ENCODE peak calls at places on chromosomes 13 and 19, in five cellular contexts. T is esophagus squamous epithelium, Z is left lung, W is ascending aorta, S is AG04450. A is an unnamed sample.

GRCh38 chr13:46866150-46866549 is 30.7 kb downstream of the HTR2A start:
- DNase-seq in T (peak), S (peak), Z (peak), W (no peak), A (peak)

GRCh38 chr13:102405499-102406079 is 3.7 kb upstream of the FGF14 start:
- DNase-seq in W (no peak), S (no peak), T (no peak), Z (no peak), A (no peak)

GRCh38 chr19:43809762-43810696 is 7.8 kb upstream of the LYPD5 start:
- DNase-seq in S (peak), T (no peak), W (no peak), Z (no peak), A (no peak)

GRCh38 chr19:40719414-40719894 is 2.5 kb downstream of the ITPKC start:
- DNase-seq in W (no peak), S (no peak), Z (no peak), T (no peak), A (no peak)

GRCh38 chr13:113151745-113152707 is 6.4 kb upstream of the PROZ start:
- DNase-seq in T (no peak), S (peak), Z (no peak), W (peak), A (no peak)

GRCh38 chr19:17755977-17756670 is 4.8 kb downstream of the FCHO1 start:
- DNase-seq in Z (no peak), T (no peak), W (no peak), S (no peak), A (no peak)

GRCh38 chr13:48730971-48731658 is 77.4 kb downstream of the CYSLTR2 start:
- DNase-seq in Z (no peak), S (no peak), W (no peak), T (no peak), A (no peak)

GRCh38 chr19:45442927-45443461 is 19.3 kb upstream of the ERCC1 start:
- DNase-seq in W (peak), Z (peak), T (no peak), S (no peak), A (peak)

GRCh38 chr19:19107663-19108062 is 30.6 kb downstream of the TMEM161A start:
- DNase-seq in Z (no peak), W (no peak), T (no peak), S (no peak), A (no peak)

GRCh38 chr13:67943116-67943515 is 713.0 kb upstream of the PCDH9 start:
- DNase-seq in Z (no peak), T (no peak), W (no peak), S (no peak), A (no peak)

GRCh38 chr13:43058318-43058674 is 34.9 kb downstream of the DNAJC15 start:
- DNase-seq in S (no peak), W (no peak), T (no peak), Z (no peak), A (no peak)

GRCh38 chr19:55838906-55839305 is 2.6 kb downstream of the NLRP4 start:
- DNase-seq in T (no peak), Z (no peak), W (no peak), S (no peak), A (no peak)

GRCh38 chr19:55838251-55838650 is 1.9 kb downstream of the NLRP4 start:
- DNase-seq in Z (no peak), S (no peak), W (no peak), T (no peak), A (no peak)

GRCh38 chr19:55831846-55832245 is at the start of gene NLRP11:
- DNase-seq in W (no peak), Z (no peak), T (no peak), S (no peak), A (no peak)

GRCh38 chr19:55832676-55833075 is 877 bp upstream of the NLRP11 start:
- DNase-seq in T (no peak), Z (no peak), S (no peak), W (no peak), A (no peak)

GRCh38 chr19:55836340-55836739 is at the start of gene NLRP4:
- DNase-seq in W (no peak), T (no peak), S (no peak), Z (no peak), A (no peak)
- H3K27ac ChIP-seq in W (no peak), T (no peak), S (no peak), Z (no peak), A (no peak)

GRCh38 chr13:25933520-25933919 is 118.3 kb downstream of the SHISA2 start:
- DNase-seq in S (no peak), W (no peak), Z (no peak), T (no peak), A (no peak)
- H3K27ac ChIP-seq in S (no peak), W (no peak), Z (no peak), T (no peak), A (no peak)

DNA sequence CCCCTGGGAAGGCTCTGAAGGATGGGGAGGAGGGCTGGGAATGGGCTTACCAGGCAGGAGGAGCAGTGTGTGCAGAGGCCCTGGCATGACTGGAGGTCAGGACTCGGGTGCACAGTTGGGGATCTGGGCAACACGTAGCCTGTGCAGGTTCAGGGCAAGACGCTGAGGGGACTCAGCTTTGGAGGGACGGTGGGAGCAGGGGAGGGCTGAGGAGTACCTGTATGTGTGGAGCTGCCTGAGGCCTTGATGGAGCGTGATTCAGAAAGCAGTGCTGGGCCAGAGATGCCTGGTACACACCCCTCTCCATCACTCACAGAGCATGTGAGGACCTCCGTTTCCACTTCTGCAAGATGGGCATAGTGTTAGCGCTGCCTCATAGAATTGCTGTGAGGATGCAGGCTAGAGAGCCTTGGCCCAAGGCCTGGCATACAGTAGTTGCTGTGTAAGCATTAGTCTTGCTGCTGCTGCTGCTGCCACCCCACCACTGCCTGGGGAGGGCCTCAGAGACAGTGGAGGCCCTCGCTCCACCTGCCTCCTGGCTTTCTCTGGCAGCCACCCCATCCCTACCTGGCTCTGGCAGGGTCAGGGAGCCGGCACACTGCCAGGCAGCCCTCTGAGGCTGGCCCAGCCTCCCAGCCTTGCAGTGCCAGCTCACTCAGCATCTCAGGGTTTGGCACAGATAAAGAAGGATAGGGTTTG is 2.4 kb downstream of the PAK4 start:
- DNase-seq in Z (no peak), W (no peak), S (no peak), T (no peak), A (no peak)
- H3K27ac ChIP-seq in Z (peak), W (peak), S (no peak), T (peak), A (no peak)

DNA sequence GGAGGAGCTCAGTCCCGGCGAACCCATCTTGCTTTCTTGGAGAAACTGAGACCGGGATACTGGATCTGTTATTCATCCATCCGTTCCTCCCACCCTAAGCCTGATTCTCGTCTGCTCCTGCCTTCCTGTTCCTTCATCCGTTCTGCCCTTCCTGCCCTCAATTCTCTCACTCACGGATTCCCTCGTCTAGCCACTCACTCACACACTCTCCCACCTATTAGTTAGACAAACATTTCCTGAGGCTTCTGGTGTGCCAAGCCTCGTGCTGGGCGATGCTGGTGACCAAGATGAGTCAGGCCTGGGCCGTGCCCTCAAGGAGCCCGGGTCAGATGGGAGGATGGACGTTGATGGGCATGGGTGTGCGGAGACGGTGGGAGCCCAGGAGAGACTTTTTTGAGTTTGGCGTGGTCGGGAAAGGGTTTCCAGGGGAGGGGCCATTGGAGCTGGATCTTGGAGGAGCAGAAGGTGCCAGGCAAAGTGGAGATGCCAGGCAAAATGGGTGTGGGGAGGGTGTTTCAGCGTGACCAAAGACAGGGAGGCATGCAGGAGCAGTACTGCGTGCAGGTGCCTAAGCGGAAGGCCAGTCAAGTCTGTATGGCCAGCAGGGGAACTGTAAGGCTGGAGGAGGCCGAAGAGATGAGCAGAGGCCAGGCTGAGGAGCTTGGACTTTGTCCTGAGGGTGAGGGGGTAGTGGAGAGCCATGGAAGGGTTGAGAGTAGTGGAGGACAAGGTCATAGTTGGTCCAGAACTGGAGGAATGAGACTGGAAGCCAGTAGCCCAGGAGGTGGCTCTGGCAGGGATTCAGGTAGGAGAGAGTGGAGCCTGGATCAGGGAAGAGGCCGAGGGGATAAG is 7.4 kb upstream of the CNFN start:
- DNase-seq in Z (no peak), W (no peak), T (no peak), S (no peak), A (peak)
- H3K27ac ChIP-seq in Z (peak), W (peak), T (peak), S (peak), A (peak)

DNA sequence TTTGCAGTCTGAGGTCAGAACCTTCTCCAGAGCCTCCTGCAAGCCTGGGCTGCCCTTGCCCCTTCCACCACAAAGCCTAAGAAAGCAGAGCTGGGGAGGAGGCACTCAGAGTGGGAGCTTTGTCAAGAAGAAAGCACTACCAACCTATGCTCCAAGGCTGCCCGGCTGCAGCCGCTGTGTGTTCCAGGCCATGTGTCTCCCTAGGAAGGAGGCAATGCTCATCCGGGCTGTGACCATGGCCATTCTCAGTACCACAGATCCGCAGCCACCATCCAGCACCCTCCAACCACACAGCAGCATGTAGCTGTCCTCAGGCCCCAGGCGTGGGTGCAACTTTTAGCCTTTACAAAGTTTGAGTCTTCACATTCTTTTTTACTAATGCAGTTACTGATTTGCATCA is 22.0 kb downstream of the CARS2 start:
- DNase-seq in W (peak), S (no peak), Z (no peak), T (no peak), A (no peak)
- H3K27ac ChIP-seq in W (no peak), S (no peak), Z (no peak), T (no peak), A (no peak)

DNA sequence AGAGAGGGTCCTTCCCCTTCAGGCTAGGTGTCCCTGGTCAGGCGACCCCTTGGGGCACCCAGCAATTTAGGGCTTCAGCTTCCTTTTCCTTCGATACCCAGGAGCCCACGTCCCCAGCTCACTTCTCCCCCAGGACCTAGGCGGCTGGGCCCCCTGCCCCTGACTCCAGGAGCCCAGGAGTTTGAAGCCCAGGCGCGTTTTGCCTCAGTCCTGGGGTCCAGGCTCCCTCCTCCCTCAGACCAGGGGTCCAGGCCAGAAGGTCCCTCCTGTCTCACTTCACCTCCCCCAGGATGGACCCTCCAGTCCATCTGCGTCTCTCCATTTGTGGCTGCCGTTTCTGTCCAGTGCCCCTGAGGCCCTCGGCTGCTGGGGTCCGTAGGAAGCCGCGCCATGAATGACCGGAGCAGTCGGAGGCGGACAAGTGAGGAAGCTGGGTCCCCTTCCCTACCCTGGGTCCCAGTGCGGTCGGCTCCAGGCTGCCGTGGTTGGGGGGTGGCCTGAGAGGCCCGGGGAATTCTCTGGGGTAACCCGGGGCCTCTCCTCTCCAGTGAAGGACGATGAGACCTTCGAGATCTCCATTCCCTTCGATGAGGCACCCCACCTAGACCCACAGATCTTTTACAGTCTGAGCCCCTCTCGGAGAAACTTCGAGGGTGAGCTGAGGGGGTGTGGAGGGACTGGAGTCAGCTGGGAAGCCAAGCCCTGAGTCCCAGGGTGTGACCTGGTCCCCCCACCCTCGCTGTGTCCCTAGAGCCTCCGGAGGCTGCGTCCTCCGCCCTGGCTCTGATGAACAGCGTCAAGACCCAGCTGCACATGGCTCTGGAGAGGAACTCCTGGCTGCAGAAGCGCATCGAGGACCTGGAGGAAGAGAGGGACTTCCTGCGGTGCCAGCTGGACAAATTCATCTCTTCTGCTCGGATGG is 906 bp downstream of the CCDC106 start:
- DNase-seq in W (no peak), S (no peak), T (no peak), Z (peak), A (no peak)
- H3K27ac ChIP-seq in W (peak), S (no peak), T (peak), Z (peak), A (peak)

DNA sequence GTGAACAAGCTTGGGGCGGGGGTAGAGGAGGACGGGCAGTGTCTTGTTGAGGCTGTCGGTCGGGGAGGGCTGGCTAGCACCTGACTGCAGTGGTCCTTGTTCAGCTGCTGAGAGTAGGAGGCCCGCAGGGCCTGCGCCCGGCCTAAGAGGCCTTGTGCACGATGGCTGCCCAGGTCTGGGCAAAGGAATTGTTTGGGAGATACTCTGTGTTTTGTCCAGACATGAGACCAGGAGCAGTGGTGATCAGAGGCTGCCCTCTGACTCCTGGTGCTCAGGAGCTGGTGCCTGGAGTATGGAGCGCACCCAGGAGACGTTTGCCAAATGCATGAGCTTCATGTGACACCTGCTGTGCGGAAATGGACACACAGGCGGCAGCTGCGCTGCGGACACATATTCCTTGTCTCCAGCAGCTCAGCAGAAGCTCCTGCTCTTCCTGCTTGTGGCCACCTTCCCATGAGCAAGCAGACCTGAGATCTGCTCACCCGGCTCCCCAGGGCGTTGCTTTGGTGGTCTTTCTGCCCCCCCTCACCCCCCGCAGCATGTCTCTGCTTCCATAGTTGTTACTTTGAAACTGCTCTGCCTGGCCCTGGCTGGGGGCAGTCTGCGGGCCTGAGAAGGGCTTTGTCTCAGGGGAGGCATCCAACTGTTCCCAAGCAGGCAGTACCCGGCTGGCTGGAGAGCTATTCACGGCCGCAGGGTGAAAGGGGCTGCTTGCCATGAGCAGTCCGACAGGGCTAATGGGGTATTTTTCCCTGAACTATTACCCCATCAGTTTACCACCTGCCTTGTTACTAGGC is 163.9 kb downstream of the TEX29 start:
- DNase-seq in S (no peak), Z (peak), W (no peak), T (no peak), A (no peak)
- H3K27ac ChIP-seq in S (no peak), Z (no peak), W (no peak), T (no peak), A (no peak)

DNA sequence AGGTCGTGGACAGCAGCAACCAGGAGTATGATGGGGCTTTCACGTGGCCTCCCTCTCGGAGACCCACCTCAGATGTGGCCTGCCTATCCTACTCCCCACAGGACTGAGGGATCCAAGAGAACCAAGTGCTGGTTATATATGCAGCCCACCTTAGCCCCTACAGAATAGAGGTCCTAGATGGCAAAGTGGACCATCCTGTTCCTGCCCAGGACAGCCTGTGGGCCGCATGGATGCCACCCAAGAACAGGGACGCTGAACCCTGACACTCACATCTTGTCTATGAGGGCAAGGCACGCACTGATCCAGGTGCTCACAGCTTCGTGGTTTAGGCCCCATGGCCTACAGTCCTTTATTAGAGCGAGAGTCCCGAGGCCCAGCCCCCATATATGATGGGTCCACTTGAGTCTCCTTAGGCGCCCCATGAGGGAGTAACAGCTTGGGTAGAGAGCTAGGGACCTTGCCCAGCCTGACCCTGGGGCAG is 1.5 kb upstream of the SLC27A5 start:
- DNase-seq in Z (no peak), W (no peak), S (no peak), T (no peak), A (no peak)
- H3K27ac ChIP-seq in Z (peak), W (peak), S (no peak), T (peak), A (peak)

GRCh38 chr19:13215572-13216380 is 65.6 kb downstream of the IER2 start:
- DNase-seq in T (no peak), W (no peak), Z (no peak), S (no peak), A (no peak)
- H3K27ac ChIP-seq in T (no peak), W (no peak), Z (peak), S (peak), A (no peak)

A was measured in tibial artery.